ENCODE peak calls at places on chromosomes 12 and 14, in five cellular contexts. L, S, N, T and K are unnamed samples.

GRCh38 chr12:46493352-46494209 is 121.0 kb upstream of the SLC38A2 start:
- DNase-seq in S (no peak), L (no peak), T (no peak), N (peak), K (no peak)

GRCh38 chr14:79581912-79582576 is 629.3 kb downstream of the DIO2 start:
- DNase-seq in N (no peak), T (no peak), S (no peak), L (no peak), K (no peak)

GRCh38 chr12:125222876-125223275 is 157.6 kb downstream of the AACS start:
- DNase-seq in T (no peak), N (no peak), L (no peak), S (no peak), K (no peak)

GRCh38 chr12:12432373-12432772 is 75.5 kb downstream of the BORCS5 start:
- DNase-seq in N (no peak), S (no peak), L (peak), T (no peak), K (no peak)

GRCh38 chr14:60838601-60839000 is 104.0 kb downstream of the MNAT1 start:
- DNase-seq in S (no peak), L (no peak), T (no peak), N (no peak), K (no peak)

GRCh38 chr12:52280796-52281560 is 6.5 kb downstream of the KRT86 start:
- DNase-seq in T (peak), S (peak), L (peak), N (peak), K (no peak)

GRCh38 chr14:58637391-58638230 is at the start of gene DACT1:
- DNase-seq in L (peak), S (peak), N (no peak), T (no peak), K (no peak)

GRCh38 chr14:66281036-66281776 is 205.0 kb upstream of the CCDC196 start:
- DNase-seq in N (no peak), S (no peak), L (peak), T (no peak), K (no peak)

GRCh38 chr12:4268549-4269181 is 4.9 kb upstream of the CCND2 start:
- DNase-seq in T (no peak), N (no peak), L (no peak), S (no peak), K (no peak)

GRCh38 chr14:93126124-93126523 is 10.4 kb upstream of the ITPK1 start:
- DNase-seq in L (no peak), S (no peak), T (no peak), N (no peak), K (no peak)

GRCh38 chr12:3077572-3078081 is 448 bp downstream of the TSPAN9 start:
- DNase-seq in T (no peak), L (peak), S (no peak), N (no peak), K (no peak)

GRCh38 chr12:64452559-64453329 is 824 bp downstream of the TBK1 start:
- DNase-seq in N (no peak), T (peak), S (no peak), L (peak), K (no peak)

GRCh38 chr14:90626550-90626949 is 189.7 kb downstream of the TTC7B start:
- DNase-seq in T (no peak), N (no peak), S (no peak), L (no peak), K (no peak)

GRCh38 chr12:51721281-51721940 is 127.1 kb downstream of the FIGNL2 start:
- DNase-seq in S (peak), L (peak), T (no peak), N (no peak), K (no peak)

GRCh38 chr14:90742709-90743108 is 73.5 kb downstream of the TTC7B start:
- DNase-seq in L (peak), T (no peak), S (no peak), N (no peak), K (no peak)

GRCh38 chr12:25155031-25155576 is 39.9 kb downstream of the DNAI7 start:
- DNase-seq in S (no peak), T (peak), N (peak), L (peak), K (peak)

GRCh38 chr12:80580254-80580653 is 127.2 kb upstream of the MYF6 start:
- DNase-seq in T (no peak), L (peak), N (no peak), S (no peak), K (no peak)

GRCh38 chr14:37985826-37986470 is 221.8 kb upstream of the SSTR1 start:
- DNase-seq in S (no peak), N (no peak), T (peak), L (peak), K (peak)

GRCh38 chr12:27032679-27033078 is 10.3 kb downstream of the MED21 start:
- DNase-seq in L (no peak), S (no peak), T (no peak), N (no peak), K (no peak)

GRCh38 chr12:27031531-27031930 is 9.2 kb downstream of the MED21 start:
- DNase-seq in L (no peak), T (no peak), S (no peak), N (no peak), K (no peak)

DNA sequence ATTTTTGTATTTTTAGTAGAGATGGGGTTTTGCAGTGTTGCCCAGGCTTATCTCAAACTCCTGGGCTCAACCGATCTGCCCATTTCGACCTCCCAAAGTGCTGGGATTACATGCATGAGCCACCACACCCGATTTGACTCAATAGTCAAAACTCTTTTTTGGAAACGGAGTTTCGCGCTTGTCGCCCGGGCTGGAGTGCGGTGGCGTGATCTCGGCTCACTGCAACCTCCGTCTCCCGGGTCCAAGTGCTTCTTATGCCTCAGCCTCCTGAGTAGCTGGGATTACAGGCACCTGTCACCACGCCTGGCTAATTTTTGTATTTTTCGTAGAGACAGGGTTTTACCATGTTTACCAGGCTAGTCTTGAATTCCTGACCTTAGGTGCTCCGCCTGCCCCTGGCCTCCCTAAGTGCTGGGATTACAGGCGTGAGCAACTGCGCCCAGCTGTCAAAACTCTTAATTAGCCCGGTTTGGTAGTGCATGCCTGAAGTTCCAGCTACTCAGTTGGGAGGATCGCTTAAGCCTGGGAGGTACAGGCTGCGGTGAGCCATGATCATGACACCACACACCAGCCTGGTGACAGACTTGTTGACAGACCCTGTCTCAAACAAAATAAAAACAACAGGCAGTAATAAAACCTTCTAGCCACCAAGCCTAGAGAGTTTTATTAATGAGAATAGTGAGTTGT is 12.4 kb downstream of the MED21 start:
- DNase-seq in N (no peak), L (no peak), S (no peak), T (no peak), K (no peak)
- H3K4me3 ChIP-seq in N (no peak), L (no peak), S (no peak), T (no peak), K (no peak)

GRCh38 chr14:74493343-74494261 is at the start of gene ISCA2:
- DNase-seq in L (peak), T (peak), S (peak), N (peak), K (peak)

GRCh38 chr14:74488788-74489397 is 4.2 kb downstream of the NPC2 start:
- DNase-seq in S (no peak), T (peak), L (peak), N (no peak), K (no peak)

GRCh38 chr14:74492413-74493342 is at the start of gene NPC2:
- DNase-seq in L (peak), T (no peak), N (no peak), S (no peak), K (no peak)

GRCh38 chr14:74495356-74495755 is 1.8 kb downstream of the ISCA2 start:
- DNase-seq in N (no peak), L (peak), S (no peak), T (no peak), K (no peak)

GRCh38 chr14:74491952-74492351 is 1.2 kb downstream of the NPC2 start:
- DNase-seq in T (no peak), S (no peak), N (no peak), L (peak), K (peak)
- TF ChIP-seq CTCF in T (peak), S (no peak), N (peak), L (peak), K (peak)

GRCh38 chr14:97978336-97978735 is 1181.2 kb downstream of the VRK1 start:
- DNase-seq in N (no peak), L (peak), S (peak), T (peak), K (no peak)
- H3K4me3 ChIP-seq in N (no peak), L (no peak), S (no peak), T (no peak), K (no peak)

GRCh38 chr12:128994869-128995268 is 141.6 kb downstream of the GLT1D1 start:
- DNase-seq in T (no peak), L (no peak), S (no peak), N (no peak), K (no peak)

GRCh38 chr12:128986957-128987356 is 133.7 kb downstream of the GLT1D1 start:
- DNase-seq in L (no peak), S (no peak), T (no peak), N (no peak), K (no peak)

GRCh38 chr12:128992116-128992515 is 138.8 kb downstream of the GLT1D1 start:
- DNase-seq in N (no peak), L (no peak), T (no peak), S (no peak), K (no peak)

GRCh38 chr12:128992550-128992949 is 139.3 kb downstream of the GLT1D1 start:
- DNase-seq in N (no peak), L (no peak), S (no peak), T (no peak), K (no peak)

GRCh38 chr12:128989287-128989686 is 136.0 kb downstream of the GLT1D1 start:
- DNase-seq in S (no peak), N (no peak), L (no peak), T (no peak), K (no peak)
- TF ChIP-seq CTCF in S (no peak), N (no peak), L (no peak), T (no peak), K (no peak)

GRCh38 chr12:48954781-48955501 is 2.3 kb downstream of the ARF3 start:
- DNase-seq in T (no peak), N (no peak), L (no peak), S (no peak), K (no peak)
- H3K4me3 ChIP-seq in T (no peak), N (no peak), L (no peak), S (no peak), K (no peak)

DNA sequence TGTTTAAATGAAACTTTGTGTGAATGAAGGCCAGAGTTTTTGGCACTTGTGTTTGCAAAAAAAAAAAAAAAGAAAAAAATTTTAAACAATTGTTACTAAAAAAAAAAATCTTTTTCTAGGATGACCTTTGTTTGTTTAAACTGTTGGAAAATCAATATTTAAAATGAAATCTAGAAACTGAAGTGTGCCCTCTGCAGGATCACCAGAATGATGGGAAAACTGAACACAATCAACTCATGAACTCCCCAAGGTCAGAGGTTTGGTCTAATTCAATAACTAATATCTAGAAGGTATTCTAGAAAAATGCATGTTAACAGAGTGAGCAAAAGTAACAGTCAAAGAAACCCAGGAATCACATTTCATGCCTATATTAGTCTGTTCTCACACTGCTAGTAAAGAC is 448.9 kb downstream of the FLRT2 start:
- DNase-seq in S (no peak), N (no peak), L (no peak), T (no peak), K (no peak)
- TF ChIP-seq CTCF in S (no peak), N (no peak), L (no peak), T (no peak), K (no peak)

DNA sequence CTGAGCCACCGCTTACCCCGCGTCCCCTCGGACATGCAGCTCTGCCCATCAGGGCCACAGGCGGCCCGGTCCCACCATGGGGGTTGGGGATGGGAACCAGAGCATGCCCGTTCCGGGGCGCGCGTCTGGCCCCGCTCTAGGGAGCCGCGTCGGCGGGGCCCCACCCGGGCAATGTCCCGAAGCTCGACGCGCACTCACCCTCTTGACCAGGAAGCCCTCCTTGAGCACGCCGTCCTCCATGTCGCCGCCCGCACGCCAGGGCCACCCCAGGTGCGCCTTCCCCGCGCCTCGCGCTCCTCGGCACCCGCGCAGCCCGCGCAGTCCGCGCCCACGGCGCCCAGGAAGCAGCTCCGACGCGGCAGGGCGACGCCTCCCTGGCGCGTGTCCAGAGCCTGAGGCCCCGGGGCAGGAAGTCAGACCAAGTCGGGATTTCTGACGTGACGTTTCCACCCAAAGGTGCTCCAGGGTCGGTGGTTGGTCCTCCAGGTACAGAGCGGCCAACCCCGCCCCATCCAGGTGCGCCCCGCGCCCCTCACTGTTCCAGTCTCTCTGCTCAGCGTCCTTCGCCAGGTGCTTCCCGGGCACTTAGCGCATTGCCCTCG is at the start of gene PLEK2:
- DNase-seq in T (peak), S (peak), L (peak), N (no peak), K (no peak)
- H3K4me3 ChIP-seq in T (peak), S (peak), L (peak), N (peak), K (no peak)

GRCh38 chr12:29306267-29306666 is 74.7 kb downstream of the ERGIC2 start:
- DNase-seq in N (no peak), S (no peak), T (no peak), L (no peak), K (no peak)

GRCh38 chr12:29314421-29314820 is 66.6 kb downstream of the ERGIC2 start:
- DNase-seq in L (no peak), T (no peak), S (no peak), N (no peak), K (no peak)

GRCh38 chr12:29306682-29307081 is 74.3 kb downstream of the ERGIC2 start:
- DNase-seq in L (no peak), T (no peak), N (no peak), S (no peak), K (no peak)

GRCh38 chr12:29310899-29311298 is 70.1 kb downstream of the ERGIC2 start:
- DNase-seq in N (no peak), T (no peak), S (no peak), L (no peak), K (no peak)

GRCh38 chr12:29309320-29309902 is 71.6 kb downstream of the ERGIC2 start:
- DNase-seq in L (peak), N (no peak), S (no peak), T (peak), K (no peak)
- TF ChIP-seq CTCF in L (peak), N (peak), S (no peak), T (peak), K (peak)